ENCODE peak calls at places on chromosomes 12 and 14, in seven cellular contexts. Q is adrenal gland; C is keratinocyte; J is OCI-LY7; B is ovary; E is upper lobe of right lung; K is naive thymus-derived CD4-positive, alpha-beta T cell. I is an unnamed sample.

GRCh38 chr12:114649585-114649984 is 34.4 kb downstream of the TBX3 start:
- DNase-seq in Q (no peak), C (no peak), J (no peak), B (no peak), E (no peak), K (no peak), I (no peak)

GRCh38 chr12:76449993-76450392 is 101.8 kb upstream of the BBS10 start:
- DNase-seq in Q (no peak), C (no peak), J (no peak), B (no peak), E (no peak), K (no peak), I (no peak)

GRCh38 chr12:132373967-132374820 is 44.8 kb upstream of the GALNT9 start:
- DNase-seq in Q (no peak), C (no peak), J (no peak), B (no peak), E (peak), K (no peak), I (no peak)

GRCh38 chr12:3455312-3455711 is 35.7 kb upstream of the PRMT8 start:
- DNase-seq in Q (no peak), C (peak), J (no peak), B (no peak), E (no peak), K (no peak), I (no peak)

GRCh38 chr14:99595034-99595433 is 9.0 kb downstream of the CCDC85C start:
- DNase-seq in Q (no peak), C (no peak), J (no peak), B (no peak), E (no peak), K (no peak), I (peak)

GRCh38 chr12:83089575-83089974 is 402.9 kb downstream of the TMTC2 start:
- DNase-seq in Q (no peak), C (no peak), J (no peak), B (no peak), E (no peak), K (no peak), I (no peak)

GRCh38 chr14:24897793-24898192 is 152.2 kb downstream of the STXBP6 start:
- DNase-seq in Q (no peak), C (no peak), J (no peak), B (no peak), E (no peak), K (no peak), I (no peak)

GRCh38 chr12:6062427-6063378 is 61.8 kb downstream of the VWF start:
- DNase-seq in Q (peak), C (no peak), J (peak), B (no peak), E (peak), K (peak), I (peak)

GRCh38 chr14:39469094-39469710 is 37.0 kb upstream of the FBXO33 start:
- DNase-seq in Q (no peak), C (no peak), J (peak), B (no peak), E (no peak), K (no peak), I (no peak)

GRCh38 chr14:67623114-67623513 is 3.4 kb downstream of the ARG2 start:
- DNase-seq in Q (no peak), C (peak), J (no peak), B (no peak), E (no peak), K (peak), I (no peak)

DNA sequence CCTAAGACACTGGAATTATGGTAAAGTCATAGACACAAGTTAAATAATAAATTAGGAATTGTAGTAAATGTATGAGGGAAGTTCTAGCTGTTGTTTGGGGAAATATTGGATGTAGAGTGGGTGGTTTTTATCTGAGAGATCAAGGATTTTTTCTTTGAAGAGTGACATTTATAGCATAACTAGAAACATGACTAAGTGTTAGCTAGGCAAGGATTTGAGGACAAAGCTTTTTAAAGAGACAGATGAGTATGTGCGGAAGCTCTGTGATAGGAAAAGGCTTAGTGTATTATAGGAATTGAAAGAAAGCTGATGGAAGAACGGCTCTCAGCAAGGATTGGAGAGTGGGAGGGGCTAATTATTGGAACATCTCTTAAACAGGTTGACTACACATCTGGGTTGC is 24.5 kb downstream of the PDZRN4 start:
- DNase-seq in Q (no peak), C (no peak), J (no peak), B (no peak), E (no peak), K (no peak), I (no peak)
- H3K27ac ChIP-seq in Q (no peak), C (no peak), J (no peak), B (no peak), E (no peak), K (no peak), I (no peak)

GRCh38 chr14:75470238-75470797 is 42.5 kb downstream of the JDP2 start:
- DNase-seq in Q (no peak), C (no peak), J (peak), B (no peak), E (no peak), K (no peak), I (no peak)

GRCh38 chr14:75471059-75471458 is 43.2 kb downstream of the JDP2 start:
- DNase-seq in Q (no peak), C (no peak), J (no peak), B (no peak), E (no peak), K (no peak), I (no peak)

GRCh38 chr14:75469606-75470237 is 41.9 kb downstream of the JDP2 start:
- DNase-seq in Q (no peak), C (no peak), J (no peak), B (no peak), E (peak), K (no peak), I (no peak)

GRCh38 chr14:75467763-75468162 is 39.9 kb downstream of the JDP2 start:
- DNase-seq in Q (no peak), C (no peak), J (no peak), B (no peak), E (no peak), K (no peak), I (no peak)

DNA sequence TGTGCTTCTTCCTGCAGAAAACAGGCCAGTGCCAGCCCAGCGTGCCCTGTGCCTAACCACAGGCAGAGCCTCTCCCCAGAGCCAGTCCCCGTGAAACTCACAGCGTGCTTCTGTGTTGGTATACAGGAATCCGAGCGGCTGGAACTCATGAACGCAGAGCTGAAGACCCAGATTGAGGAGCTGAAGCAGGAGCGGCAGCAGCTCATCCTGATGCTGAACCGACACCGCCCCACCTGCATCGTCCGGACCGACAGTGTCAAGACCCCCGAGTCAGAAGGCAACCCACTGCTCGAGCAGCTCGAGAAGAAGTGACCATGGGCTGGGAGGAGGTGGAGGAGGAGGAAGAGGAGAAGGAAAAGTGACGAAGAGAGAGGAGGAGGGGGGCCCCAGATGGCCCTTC is 41.3 kb downstream of the JDP2 start:
- DNase-seq in Q (no peak), C (no peak), J (no peak), B (no peak), E (no peak), K (no peak), I (no peak)
- H3K27ac ChIP-seq in Q (no peak), C (no peak), J (peak), B (peak), E (no peak), K (no peak), I (no peak)

GRCh38 chr14:74512431-74512830 is 18.9 kb downstream of the ISCA2 start:
- DNase-seq in Q (no peak), C (no peak), J (no peak), B (no peak), E (peak), K (no peak), I (no peak)

GRCh38 chr14:74510955-74511354 is 17.4 kb downstream of the ISCA2 start:
- DNase-seq in Q (no peak), C (no peak), J (no peak), B (no peak), E (peak), K (no peak), I (no peak)

GRCh38 chr14:74509587-74510210 is 16.1 kb downstream of the ISCA2 start:
- DNase-seq in Q (no peak), C (no peak), J (no peak), B (no peak), E (peak), K (no peak), I (no peak)

GRCh38 chr14:74510211-74510931 is 16.8 kb downstream of the ISCA2 start:
- DNase-seq in Q (no peak), C (no peak), J (no peak), B (no peak), E (peak), K (no peak), I (no peak)

DNA sequence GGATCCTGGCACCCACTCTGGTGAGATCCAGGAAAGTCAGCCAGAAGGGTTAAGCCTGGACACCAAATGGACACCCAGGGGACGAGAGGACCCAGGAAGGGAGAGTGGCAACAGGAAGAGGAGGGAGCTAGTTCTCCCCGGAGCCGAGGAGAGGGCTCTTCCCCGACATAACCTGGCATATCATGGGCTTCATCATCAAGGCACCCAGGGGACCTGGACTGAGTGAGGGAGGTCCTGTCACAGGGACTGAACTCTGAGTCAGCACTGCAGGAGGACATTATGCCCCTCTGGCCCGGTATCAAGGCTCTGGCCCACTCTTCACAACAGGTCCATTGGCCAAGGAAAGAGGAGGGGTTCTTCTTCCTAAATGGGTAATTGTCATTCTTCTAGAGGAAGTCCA is 18.4 kb downstream of the ISCA2 start:
- DNase-seq in Q (no peak), C (no peak), J (no peak), B (no peak), E (peak), K (no peak), I (no peak)
- H3K27ac ChIP-seq in Q (no peak), C (no peak), J (no peak), B (no peak), E (peak), K (no peak), I (no peak)

GRCh38 chr12:122116707-122117535 is 38.4 kb downstream of the MLXIP start:
- DNase-seq in Q (no peak), C (no peak), J (no peak), B (no peak), E (no peak), K (no peak), I (no peak)

GRCh38 chr12:122106891-122107660 is 28.5 kb downstream of the MLXIP start:
- DNase-seq in Q (peak), C (no peak), J (no peak), B (no peak), E (peak), K (no peak), I (peak)

DNA sequence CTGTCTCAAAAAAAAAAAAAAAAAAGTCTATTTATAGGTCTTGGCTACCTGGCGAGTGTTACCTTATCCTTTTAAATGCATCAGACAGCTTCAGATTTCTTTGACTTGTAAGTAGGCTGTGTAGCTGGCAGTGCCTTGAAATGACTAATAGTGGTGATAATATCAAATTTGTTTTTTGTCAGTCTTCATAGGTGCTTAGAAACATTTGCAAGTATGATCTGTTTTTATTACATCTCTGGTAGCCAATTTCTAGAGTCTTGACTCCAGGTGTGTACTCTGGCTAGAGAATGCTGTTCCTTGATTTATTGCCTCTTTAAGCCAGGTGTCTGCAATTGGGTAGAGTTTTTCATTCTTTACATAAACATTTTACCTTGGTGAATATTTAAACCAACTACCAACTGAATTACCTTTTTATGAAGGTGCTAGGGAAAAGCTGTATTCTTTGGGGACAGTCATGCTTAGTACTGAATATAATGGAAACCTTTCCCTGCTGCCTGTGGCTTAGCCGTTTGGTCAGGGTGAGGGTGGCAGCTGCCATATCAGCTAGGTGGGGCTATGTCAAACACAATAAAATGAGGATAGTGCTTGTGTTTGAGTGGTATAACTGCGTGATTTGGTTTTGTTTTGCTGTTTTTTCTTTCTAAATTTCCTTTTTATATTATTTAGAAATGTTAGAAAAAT is 32.7 kb downstream of the MLXIP start:
- DNase-seq in Q (no peak), C (peak), J (no peak), B (no peak), E (no peak), K (no peak), I (no peak)
- H3K27ac ChIP-seq in Q (peak), C (peak), J (no peak), B (no peak), E (no peak), K (no peak), I (no peak)

GRCh38 chr12:54352022-54352531 is 12.2 kb downstream of the GPR84 start:
- DNase-seq in Q (peak), C (no peak), J (no peak), B (peak), E (peak), K (peak), I (no peak)

GRCh38 chr12:54350743-54351142 is 13.5 kb downstream of the GPR84 start:
- DNase-seq in Q (no peak), C (no peak), J (no peak), B (no peak), E (no peak), K (no peak), I (no peak)

GRCh38 chr12:54349658-54350057 is 14.6 kb downstream of the GPR84 start:
- DNase-seq in Q (no peak), C (no peak), J (no peak), B (no peak), E (no peak), K (no peak), I (no peak)

GRCh38 chr12:54352891-54353874 is 11.1 kb downstream of the GPR84 start:
- DNase-seq in Q (no peak), C (no peak), J (no peak), B (peak), E (no peak), K (no peak), I (no peak)

DNA sequence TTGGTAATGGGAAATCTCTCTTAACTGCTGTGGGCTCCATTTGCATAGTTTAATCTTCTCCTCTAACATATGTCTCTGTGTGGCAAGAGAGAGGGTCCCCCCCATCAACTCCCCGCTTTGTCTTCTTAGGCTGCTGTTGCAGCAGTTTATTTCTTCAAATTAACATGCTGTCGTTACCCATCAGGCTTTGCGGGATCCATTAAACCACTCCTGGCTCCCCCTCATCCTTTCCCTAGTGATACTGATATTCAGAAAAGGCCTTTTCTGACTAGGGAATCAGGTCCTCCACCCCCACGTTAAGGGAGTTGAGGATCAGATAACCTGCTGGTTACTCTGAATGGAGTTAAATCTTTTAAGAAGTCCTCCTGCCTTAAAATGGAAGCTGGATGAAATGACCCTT is 15.3 kb downstream of the GPR84 start:
- DNase-seq in Q (no peak), C (no peak), J (no peak), B (no peak), E (no peak), K (no peak), I (no peak)
- H3K27ac ChIP-seq in Q (no peak), C (no peak), J (no peak), B (no peak), E (no peak), K (no peak), I (no peak)

GRCh38 chr12:113287146-113287898 is 47.6 kb downstream of the SLC8B1 start:
- DNase-seq in Q (no peak), C (no peak), J (no peak), B (no peak), E (no peak), K (no peak), I (no peak)

GRCh38 chr12:113286712-113287111 is 48.2 kb downstream of the SLC8B1 start:
- DNase-seq in Q (no peak), C (no peak), J (no peak), B (no peak), E (no peak), K (no peak), I (no peak)

GRCh38 chr12:113289361-113289760 is 45.5 kb downstream of the SLC8B1 start:
- DNase-seq in Q (no peak), C (no peak), J (no peak), B (no peak), E (no peak), K (no peak), I (no peak)

GRCh38 chr12:113285679-113286645 is 48.9 kb downstream of the SLC8B1 start:
- DNase-seq in Q (no peak), C (no peak), J (no peak), B (no peak), E (no peak), K (no peak), I (peak)

GRCh38 chr12:113287899-113288282 is 47.0 kb downstream of the SLC8B1 start:
- DNase-seq in Q (no peak), C (no peak), J (no peak), B (no peak), E (no peak), K (no peak), I (no peak)
- H3K27ac ChIP-seq in Q (no peak), C (no peak), J (no peak), B (no peak), E (no peak), K (no peak), I (no peak)

GRCh38 chr14:102144914-102145313 is 5.2 kb downstream of the WDR20 start:
- DNase-seq in Q (no peak), C (no peak), J (no peak), B (no peak), E (no peak), K (no peak), I (no peak)
- H3K27ac ChIP-seq in Q (no peak), C (no peak), J (no peak), B (no peak), E (no peak), K (no peak), I (no peak)

GRCh38 chr12:41100572-41100971 is 87.5 kb upstream of the PDZRN4 start:
- DNase-seq in Q (no peak), C (no peak), J (no peak), B (no peak), E (no peak), K (no peak), I (no peak)
- H3K27ac ChIP-seq in Q (no peak), C (no peak), J (no peak), B (no peak), E (no peak), K (no peak), I (no peak)

GRCh38 chr12:46402861-46403731 is 30.5 kb upstream of the SLC38A2 start:
- DNase-seq in Q (no peak), C (no peak), J (no peak), B (no peak), E (no peak), K (no peak), I (peak)
- H3K27ac ChIP-seq in Q (no peak), C (peak), J (no peak), B (peak), E (peak), K (no peak), I (peak)

I was measured in SJSA1.